ENCODE peak calls at places on chromosome 21, in ten cellular contexts. P is CD8-positive, alpha-beta T cell; R is DND-41; W is heart right ventricle; U is hepatocyte; H is colonic mucosa; M is uterus; J is lung; A is bronchial epithelial cell; E is breast epithelium. I is an unnamed sample. For H3K27me3, the result is how much of the 10 kb centered on the place peaks cover.

GRCh38 chr21:33028759-33029511 is 3.2 kb downstream of the OLIG2 start:
- DNase-seq in P (no peak), R (no peak), W (no peak), U (no peak), H (no peak), M (no peak), J (no peak), A (no peak), E (no peak), I (no peak)

GRCh38 chr21:31597683-31598082 is 61.8 kb upstream of the SOD1 start:
- DNase-seq in P (no peak), R (no peak), W (no peak), U (no peak), H (no peak), M (no peak), J (no peak), A (no peak), E (no peak), I (no peak)

GRCh38 chr21:32302560-32302959 is 3.9 kb downstream of the MRAP start:
- DNase-seq in P (no peak), R (no peak), W (no peak), U (no peak), H (peak), M (no peak), J (no peak), A (no peak), E (no peak), I (no peak)

GRCh38 chr21:38301321-38302214 is 44.8 kb downstream of the KCNJ15 start:
- DNase-seq in P (no peak), R (no peak), W (no peak), U (no peak), H (no peak), M (no peak), J (no peak), A (no peak), E (no peak), I (no peak)

GRCh38 chr21:26800001-26800400 is 45.2 kb downstream of the ADAMTS1 start:
- DNase-seq in P (no peak), R (no peak), W (no peak), U (no peak), H (no peak), M (peak), J (no peak), A (no peak), E (no peak), I (peak)

GRCh38 chr21:16541366-16541765 is 811.6 kb downstream of the USP25 start:
- DNase-seq in P (no peak), R (no peak), W (no peak), U (no peak), H (no peak), M (no peak), J (no peak), A (peak), E (no peak), I (no peak)

GRCh38 chr21:26115346-26115745 is 55.2 kb downstream of the APP start:
- DNase-seq in P (no peak), R (no peak), W (no peak), U (no peak), H (no peak), M (no peak), J (no peak), A (no peak), E (no peak), I (no peak)

GRCh38 chr21:26072891-26073615 is 97.5 kb downstream of the APP start:
- DNase-seq in P (no peak), R (no peak), W (no peak), U (no peak), H (no peak), M (no peak), J (no peak), A (no peak), E (no peak), I (no peak)

GRCh38 chr21:42956824-42957632 is 17.3 kb upstream of the PKNOX1 start:
- DNase-seq in P (no peak), R (no peak), W (no peak), U (no peak), H (no peak), M (no peak), J (no peak), A (no peak), E (no peak), I (no peak)

GRCh38 chr21:32867587-32867986 is 96.0 kb upstream of the PAXBP1 start:
- DNase-seq in P (no peak), R (no peak), W (no peak), U (no peak), H (no peak), M (no peak), J (no peak), A (peak), E (no peak), I (no peak)

GRCh38 chr21:24115141-24115540 is 1492.1 kb downstream of the MRPL39 start:
- DNase-seq in P (no peak), R (no peak), W (no peak), U (no peak), H (no peak), M (no peak), J (no peak), A (no peak), E (no peak), I (no peak)

GRCh38 chr21:38234395-38235142 is 22.2 kb upstream of the KCNJ15 start:
- DNase-seq in P (no peak), R (no peak), W (no peak), U (peak), H (peak), M (no peak), J (peak), A (peak), E (no peak), I (no peak)

GRCh38 chr21:24896735-24897124 is 710.6 kb downstream of the MRPL39 start:
- DNase-seq in P (no peak), R (no peak), W (no peak), U (no peak), H (no peak), M (no peak), J (no peak), A (no peak), E (no peak), I (no peak)

GRCh38 chr21:39842741-39843146 is 24.5 kb upstream of the PCP4 start:
- DNase-seq in P (no peak), R (no peak), W (no peak), U (peak), H (no peak), M (no peak), J (no peak), A (no peak), E (no peak), I (no peak)

GRCh38 chr21:20882462-20883415 is 115.5 kb upstream of the NCAM2 start:
- DNase-seq in P (no peak), R (peak), W (no peak), U (peak), H (peak), M (no peak), J (no peak), A (peak), E (no peak), I (no peak)

GRCh38 chr21:17866590-17866989 is 47.4 kb upstream of the C21orf91 start:
- DNase-seq in P (no peak), R (no peak), W (no peak), U (no peak), H (no peak), M (no peak), J (no peak), A (no peak), E (no peak), I (no peak)

GRCh38 chr21:28821276-28822063 is 171.2 kb downstream of the LTN1 start:
- DNase-seq in P (no peak), R (no peak), W (no peak), U (no peak), H (no peak), M (no peak), J (no peak), A (no peak), E (no peak), I (no peak)
- H3K4me3 ChIP-seq in P (no peak), R (no peak), W (no peak), U (no peak), H (no peak), M (no peak), J (no peak), A (no peak), E (no peak), I (no peak)

GRCh38 chr21:46421191-46421750 is 37.4 kb upstream of the DIP2A start:
- DNase-seq in P (no peak), R (no peak), W (no peak), U (no peak), H (no peak), M (no peak), J (no peak), A (no peak), E (no peak), I (no peak)

GRCh38 chr21:46422636-46423241 is 36.0 kb upstream of the DIP2A start:
- DNase-seq in P (no peak), R (no peak), W (no peak), U (no peak), H (no peak), M (no peak), J (no peak), A (no peak), E (no peak), I (no peak)

GRCh38 chr21:46421756-46422555 is 36.7 kb upstream of the DIP2A start:
- DNase-seq in P (no peak), R (no peak), W (no peak), U (no peak), H (no peak), M (no peak), J (no peak), A (no peak), E (no peak), I (no peak)

GRCh38 chr21:46418265-46418946 is 40.3 kb upstream of the DIP2A start:
- DNase-seq in P (no peak), R (no peak), W (no peak), U (no peak), H (no peak), M (no peak), J (no peak), A (no peak), E (no peak), I (no peak)

DNA sequence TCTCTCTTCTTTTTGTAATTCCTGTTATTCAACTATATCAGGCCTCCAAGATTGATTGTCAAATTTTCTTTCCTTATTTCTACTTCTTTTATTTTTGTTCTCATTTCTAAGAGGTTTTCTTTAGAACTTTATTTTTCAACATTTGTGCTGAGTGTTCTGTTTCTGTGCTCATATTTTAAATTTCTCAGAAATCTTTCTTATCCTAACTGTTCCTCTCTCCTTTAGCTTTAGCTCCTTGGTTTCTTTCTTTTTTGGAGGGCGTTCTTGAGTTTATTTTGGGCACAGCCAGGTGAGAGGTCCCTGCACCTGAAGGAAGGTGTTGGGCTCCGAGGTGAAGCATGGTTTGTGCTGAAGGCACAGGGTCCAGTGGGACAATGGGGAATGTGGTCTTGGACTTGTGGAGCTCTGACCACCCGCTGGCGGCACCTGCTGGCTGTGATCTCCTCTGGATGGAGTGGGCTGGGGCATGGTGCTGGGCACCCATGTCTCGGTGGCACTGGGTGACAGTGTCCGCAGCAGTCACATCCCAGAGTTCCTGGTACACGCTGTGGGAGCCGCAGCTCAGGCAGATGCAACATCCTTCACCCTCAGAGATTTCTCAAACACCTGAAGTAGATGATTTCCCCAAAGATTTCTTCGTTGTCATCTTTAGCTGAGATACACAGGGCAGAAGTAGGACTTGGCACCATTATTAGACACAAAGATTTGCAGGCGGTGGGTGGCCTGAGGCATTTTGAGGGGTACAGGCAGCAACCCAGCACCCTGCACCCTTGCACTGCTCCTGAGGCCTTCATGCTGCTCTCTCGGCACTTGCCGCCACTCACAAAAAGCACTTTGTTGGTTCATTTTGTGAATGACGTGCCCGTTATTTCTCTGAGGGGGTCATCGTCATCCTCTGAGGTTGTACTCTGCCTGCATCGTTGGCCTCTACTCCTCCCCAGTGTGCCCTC is 38.2 kb upstream of the DIP2A start:
- DNase-seq in P (no peak), R (no peak), W (no peak), U (no peak), H (no peak), M (no peak), J (no peak), A (no peak), E (no peak), I (no peak)
- TF ChIP-seq CTCF in P (no peak), R (no peak), W (no peak), U (no peak), H (no peak), M (no peak), J (no peak), A (no peak), E (no peak), I (no peak)

DNA sequence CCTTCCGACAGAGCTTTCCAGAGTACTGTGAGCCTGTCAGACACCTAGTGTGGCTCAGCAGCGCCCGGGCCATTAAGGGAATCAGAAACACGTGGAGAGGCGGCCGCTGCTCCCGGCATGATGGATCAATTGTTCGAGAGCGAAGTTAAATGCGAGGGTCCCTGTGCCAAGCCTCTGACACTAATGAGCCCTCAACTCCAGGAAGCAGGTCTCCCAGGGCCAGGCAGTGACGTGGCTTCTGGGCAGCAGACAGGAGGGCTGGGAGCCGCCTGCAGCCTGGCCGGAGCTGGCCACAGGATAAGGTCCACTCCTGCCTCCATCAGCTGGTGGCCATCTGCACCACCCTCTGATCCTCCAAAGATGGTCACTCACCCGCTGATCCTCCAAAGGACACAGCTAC is 67.5 kb upstream of the CLDN14 start:
- DNase-seq in P (no peak), R (no peak), W (no peak), U (no peak), H (no peak), M (no peak), J (no peak), A (no peak), E (no peak), I (peak)
- H3K27me3 ChIP-seq in P (under half), R (under half), W (under half), U (under half), H (under half), M (under half), J (under half), A (under half), E (under half), I (half or more)

GRCh38 chr21:15065381-15066230 is 806 bp upstream of the NRIP1 start:
- DNase-seq in P (peak), R (peak), W (peak), U (peak), H (peak), M (peak), J (peak), A (peak), E (peak), I (peak)
- H3K4me3 ChIP-seq in P (peak), R (peak), W (peak), U (peak), H (peak), M (peak), J (peak), A (peak), E (peak), I (peak)

DNA sequence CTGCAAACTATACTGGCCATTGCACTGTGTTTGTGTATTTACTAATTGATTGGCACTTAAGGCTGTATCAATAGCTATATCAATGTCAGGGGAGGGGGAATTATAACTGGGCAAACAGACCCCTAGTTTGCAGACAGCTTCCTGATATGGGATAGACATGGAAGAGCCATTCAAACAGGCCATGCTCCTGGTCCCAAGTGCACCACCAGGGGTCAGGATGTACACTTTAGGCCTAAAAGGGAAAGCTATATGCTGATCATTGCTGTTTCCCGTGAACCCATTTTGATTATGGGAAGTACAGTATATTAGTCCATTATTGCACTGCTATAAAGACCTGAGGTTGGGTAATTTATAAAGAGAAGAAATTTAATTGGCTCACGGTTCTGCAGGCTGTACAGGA is 125.0 kb upstream of the BACE2 start:
- DNase-seq in P (no peak), R (no peak), W (no peak), U (no peak), H (no peak), M (no peak), J (no peak), A (peak), E (no peak), I (no peak)
- TF ChIP-seq CTCF in P (no peak), R (peak), W (peak), U (no peak), H (no peak), M (no peak), J (no peak), A (no peak), E (no peak), I (no peak)

DNA sequence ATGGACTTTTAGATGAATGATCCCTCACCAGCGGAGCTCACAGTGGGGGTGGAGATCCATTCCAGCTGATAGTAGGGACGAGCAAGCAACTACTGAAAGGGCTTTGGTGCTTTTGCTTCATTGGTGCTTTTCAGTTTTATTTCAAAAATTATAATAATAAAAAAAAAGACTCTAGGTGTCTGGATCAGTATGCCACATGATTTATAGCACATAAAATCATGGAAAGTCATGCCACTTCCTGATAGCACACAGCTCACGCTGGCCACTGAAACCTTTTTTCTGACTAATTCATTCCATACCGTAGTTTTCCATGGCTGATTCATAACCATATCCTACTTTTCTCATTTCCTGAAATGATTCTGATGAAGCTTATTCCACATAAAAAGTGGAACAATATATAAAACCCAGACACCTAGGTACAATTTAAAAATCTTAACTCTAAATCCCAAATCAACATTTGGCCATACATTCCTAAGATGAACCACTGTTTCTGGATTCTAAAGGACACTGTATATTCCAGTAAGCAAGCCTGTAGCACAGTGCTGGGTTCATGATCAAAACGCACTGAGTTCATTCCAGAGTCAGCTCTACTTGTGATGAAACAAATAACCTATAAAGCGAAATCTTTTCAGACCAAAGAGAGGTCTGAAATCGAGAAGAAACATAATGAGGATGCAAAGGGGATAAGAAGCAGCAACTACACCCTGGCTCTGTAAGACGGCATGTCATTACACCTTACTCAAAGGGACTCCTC is 41.4 kb upstream of the KCNE1 start:
- DNase-seq in P (no peak), R (no peak), W (no peak), U (no peak), H (no peak), M (no peak), J (no peak), A (peak), E (no peak), I (no peak)
- H3K27me3 ChIP-seq in P (under half), R (under half), W (under half), U (under half), H (under half), M (under half), J (under half), A (under half), E (under half), I (under half)

GRCh38 chr21:34836103-34836932 is 167.5 kb downstream of the CLIC6 start:
- DNase-seq in P (no peak), R (no peak), W (no peak), U (peak), H (no peak), M (peak), J (peak), A (peak), E (no peak), I (peak)
- H3K4me3 ChIP-seq in P (no peak), R (no peak), W (no peak), U (no peak), H (no peak), M (no peak), J (no peak), A (no peak), E (peak), I (no peak)

GRCh38 chr21:44844256-44844655 is 26.4 kb upstream of the SUMO3 start:
- DNase-seq in P (no peak), R (no peak), W (no peak), U (no peak), H (no peak), M (no peak), J (no peak), A (no peak), E (peak), I (no peak)

GRCh38 chr21:44847261-44848056 is 26.0 kb downstream of the PTTG1IP start:
- DNase-seq in P (no peak), R (no peak), W (no peak), U (no peak), H (no peak), M (no peak), J (no peak), A (no peak), E (peak), I (peak)

GRCh38 chr21:44845418-44846200 is 27.7 kb upstream of the SUMO3 start:
- DNase-seq in P (peak), R (no peak), W (peak), U (peak), H (peak), M (peak), J (peak), A (no peak), E (peak), I (peak)

GRCh38 chr21:44846485-44847260 is 26.8 kb downstream of the PTTG1IP start:
- DNase-seq in P (no peak), R (no peak), W (no peak), U (peak), H (peak), M (no peak), J (peak), A (peak), E (peak), I (peak)

DNA sequence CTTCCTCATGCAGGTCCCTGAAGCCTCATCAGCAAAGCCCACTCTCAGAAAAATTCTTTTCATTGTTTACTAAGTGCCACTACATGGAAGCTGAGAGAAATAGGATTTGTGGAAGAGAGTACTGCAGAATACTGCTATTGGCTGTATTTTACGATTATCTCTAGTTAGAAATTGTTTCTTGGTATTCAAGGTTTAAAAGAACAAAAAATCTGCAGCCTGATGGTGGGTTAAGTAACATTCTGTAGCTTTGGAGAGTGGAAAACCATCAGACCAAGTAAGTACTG is 27.3 kb downstream of the PTTG1IP start:
- DNase-seq in P (no peak), R (no peak), W (no peak), U (no peak), H (no peak), M (no peak), J (no peak), A (peak), E (no peak), I (no peak)
- TF ChIP-seq CTCF in P (peak), R (no peak), W (no peak), U (no peak), H (no peak), M (no peak), J (no peak), A (no peak), E (no peak), I (no peak)

GRCh38 chr21:35408401-35408800 is 359.3 kb upstream of the RUNX1 start:
- DNase-seq in P (no peak), R (no peak), W (no peak), U (no peak), H (no peak), M (no peak), J (no peak), A (no peak), E (no peak), I (no peak)
- H3K27me3 ChIP-seq in P (under half), R (under half), W (half or more), U (under half), H (under half), M (under half), J (under half), A (under half), E (under half), I (under half)

I was measured in tibial artery.